ENCODE peak calls at places on chromosome 22, in five cellular contexts. L is COR-L47, A is transverse colon, I is SK-MEL-5, M is A673. F is an unnamed sample.

GRCh38 chr22:26610072-26610958 is 7.5 kb downstream of the CRYBB1 start:
- DNase-seq in L (no peak), A (peak; percentile 75), I (no peak), M (peak; percentile 18), F (peak; percentile 74)

GRCh38 chr22:17705565-17706450 is 67.3 kb downstream of the BCL2L13 start:
- DNase-seq in L (no peak), A (no peak), I (no peak), M (no peak), F (no peak)

GRCh38 chr22:42268852-42269406 is 1.5 kb downstream of the TCF20 start:
- DNase-seq in L (no peak), A (no peak), I (no peak), M (no peak), F (no peak)

GRCh38 chr22:41343717-41344116 is 38.0 kb upstream of the TEF start:
- DNase-seq in L (no peak), A (no peak), I (no peak), M (no peak), F (no peak)

GRCh38 chr22:40238425-40239344 is 61.0 kb downstream of the TNRC6B start:
- DNase-seq in L (no peak), A (no peak), I (peak; percentile 51), M (peak; percentile 59), F (peak; percentile 43)

GRCh38 chr22:20624161-20624616 is 116.8 kb downstream of the MED15 start:
- DNase-seq in L (no peak), A (no peak), I (no peak), M (no peak), F (no peak)

GRCh38 chr22:19039796-19040580 is 82.2 kb downstream of the DGCR2 start:
- DNase-seq in L (no peak), A (no peak), I (no peak), M (no peak), F (no peak)

GRCh38 chr22:26893034-26893710 is 235.8 kb downstream of the MIAT start:
- DNase-seq in L (peak; percentile 69), A (no peak), I (no peak), M (peak; percentile 40), F (no peak)

GRCh38 chr22:50600967-50601668 is 525 bp downstream of the MAPK8IP2 start:
- DNase-seq in L (no peak), A (no peak), I (no peak), M (no peak), F (no peak)

GRCh38 chr22:18114495-18114894 is 3.9 kb downstream of the TUBA8 start:
- DNase-seq in L (no peak), A (no peak), I (no peak), M (no peak), F (no peak)